ENCODE peak calls at places on chromosome 2, in seven cellular contexts. A, H, Q, E, Z, V and O are unnamed samples.

GRCh38 chr2:97796465-97797126 is 83.2 kb downstream of the ZAP70 start:
- DNase-seq in Q (no peak), A (no peak), V (no peak), H (no peak), E (no peak), Z (no peak), O (no peak)

GRCh38 chr2:136801628-136802027 is 36.3 kb downstream of the THSD7B start:
- DNase-seq in A (no peak), Q (no peak), H (no peak), E (no peak), Z (no peak), V (no peak), O (no peak)

GRCh38 chr2:22902662-22903165 is 482.3 kb upstream of the KLHL29 start:
- DNase-seq in Q (no peak), E (no peak), A (no peak), Z (no peak), V (no peak), H (no peak), O (no peak)

GRCh38 chr2:186925514-186925913 is 76.5 kb upstream of the ZSWIM2 start:
- DNase-seq in V (no peak), Q (no peak), E (no peak), Z (no peak), A (no peak), H (no peak), O (no peak)

GRCh38 chr2:52405958-52406357 is 1361.6 kb upstream of the CHAC2 start:
- DNase-seq in Z (no peak), E (no peak), H (no peak), V (no peak), A (no peak), Q (no peak), O (no peak)

GRCh38 chr2:241692448-241692847 is 5.8 kb upstream of the DTYMK start:
- DNase-seq in V (no peak), Z (peak), H (peak), Q (no peak), A (peak), E (peak), O (no peak)

GRCh38 chr2:45223531-45223930 is 214.3 kb upstream of the SIX2 start:
- DNase-seq in A (no peak), Z (no peak), V (no peak), H (no peak), E (no peak), Q (no peak), O (no peak)

GRCh38 chr2:118849226-118850170 is 2.0 kb upstream of the EN1 start:
- DNase-seq in V (no peak), Q (no peak), Z (no peak), E (no peak), H (no peak), A (no peak), O (peak)

GRCh38 chr2:240458900-240459391 is 23.5 kb downstream of the GPC1 start:
- DNase-seq in V (no peak), H (no peak), E (no peak), Q (no peak), A (no peak), Z (no peak), O (no peak)

GRCh38 chr2:235556086-235556485 is 62.2 kb downstream of the AGAP1 start:
- DNase-seq in Z (no peak), V (no peak), H (no peak), E (no peak), Q (no peak), A (no peak), O (no peak)

GRCh38 chr2:43226955-43227829 is 786 bp upstream of the ZFP36L2 start:
- DNase-seq in V (peak), H (peak), Z (peak), A (peak), E (peak), Q (no peak), O (peak)

GRCh38 chr2:43225093-43225787 is 1.2 kb downstream of the ZFP36L2 start:
- DNase-seq in V (no peak), Q (no peak), A (peak), Z (peak), H (peak), E (peak), O (peak)

GRCh38 chr2:43227830-43228280 is 1.4 kb upstream of the ZFP36L2 start:
- DNase-seq in E (no peak), V (no peak), Z (no peak), Q (no peak), H (no peak), A (no peak), O (no peak)

GRCh38 chr2:43225788-43226557 is 433 bp downstream of the ZFP36L2 start:
- DNase-seq in H (peak), E (peak), Z (peak), A (peak), Q (no peak), V (peak), O (peak)

DNA sequence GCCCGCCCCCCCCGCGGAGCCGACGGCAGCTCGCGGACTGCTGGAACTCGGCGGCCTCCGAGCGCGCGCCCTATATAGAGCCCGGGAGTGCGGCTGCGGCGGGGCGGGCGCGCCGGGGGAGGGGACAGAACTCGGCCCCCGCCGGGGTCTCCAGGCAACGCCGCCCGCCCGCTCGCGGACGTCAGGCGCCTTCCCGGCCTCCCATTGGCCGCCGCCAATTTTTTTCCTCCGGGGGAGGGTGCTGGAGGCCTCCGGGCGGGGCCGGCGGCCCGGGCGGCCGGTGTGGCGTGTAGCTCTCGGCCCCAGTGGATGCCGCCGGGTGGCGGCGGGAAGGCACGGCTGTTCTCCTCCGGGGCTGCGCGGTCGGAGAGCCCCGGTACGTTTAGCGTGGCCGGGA is at the start of gene ZFP36L2:
- DNase-seq in Z (peak), E (peak), A (peak), H (peak), V (peak), Q (no peak), O (peak)
- TF ChIP-seq CTCF in Z (no peak), E (peak), A (no peak), H (no peak), V (no peak), Q (no peak), O (no peak)

DNA sequence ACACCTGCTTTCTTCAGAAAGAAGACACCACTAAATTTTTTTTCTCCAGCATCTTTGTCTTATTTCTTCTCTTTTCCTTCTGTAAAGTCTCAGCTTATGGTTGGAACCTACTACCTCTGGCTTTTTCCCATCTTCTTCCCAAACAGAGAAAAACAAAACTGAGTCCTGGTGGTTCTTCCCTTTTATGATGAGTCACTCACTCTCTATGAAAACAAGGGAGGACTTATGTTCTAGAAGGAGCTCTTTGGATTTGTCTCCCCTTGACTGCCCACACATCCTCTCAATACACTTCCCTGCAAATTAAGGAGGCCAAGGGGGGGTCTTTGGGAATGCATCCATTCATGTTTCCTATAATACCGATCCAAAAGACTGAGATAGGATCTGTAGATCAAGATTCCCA is 22.1 kb upstream of the MEIS1 start:
- DNase-seq in V (no peak), Q (no peak), A (no peak), H (no peak), E (no peak), Z (no peak), O (no peak)
- TF ChIP-seq CTCF in V (no peak), Q (no peak), A (no peak), H (no peak), E (no peak), Z (no peak), O (no peak)

GRCh38 chr2:71484354-71484753 is 31.0 kb downstream of the DYSF start:
- DNase-seq in E (no peak), A (no peak), Q (no peak), Z (no peak), V (no peak), H (no peak), O (no peak)

GRCh38 chr2:71481111-71481510 is 27.8 kb downstream of the DYSF start:
- DNase-seq in Z (no peak), E (no peak), Q (no peak), V (no peak), A (no peak), H (no peak), O (no peak)

GRCh38 chr2:71479261-71479660 is 25.9 kb downstream of the DYSF start:
- DNase-seq in H (no peak), A (no peak), Q (no peak), Z (no peak), E (no peak), V (no peak), O (no peak)

GRCh38 chr2:71483246-71483645 is 29.9 kb downstream of the DYSF start:
- DNase-seq in H (no peak), E (no peak), V (no peak), A (no peak), Q (no peak), Z (no peak), O (no peak)

DNA sequence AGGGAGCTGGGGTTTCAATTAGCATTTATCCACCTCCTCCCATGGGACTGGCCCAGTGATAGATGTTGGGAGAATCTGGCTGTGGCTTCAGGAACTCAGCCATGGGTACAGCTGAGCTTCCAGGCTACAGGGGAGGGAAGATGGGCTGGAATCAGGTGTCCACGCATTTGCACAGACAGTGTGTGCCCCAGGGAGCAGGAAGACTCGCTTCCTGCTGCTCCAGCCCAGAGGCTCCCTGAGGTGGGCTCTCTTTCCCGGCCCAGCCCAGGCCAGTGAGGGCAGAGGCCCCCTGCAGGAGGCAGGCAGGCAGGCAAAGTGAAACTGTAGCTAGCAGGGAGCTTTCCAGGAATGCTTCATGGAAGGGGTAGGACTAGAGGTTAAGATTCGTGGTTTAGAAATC is 28.7 kb downstream of the DYSF start:
- DNase-seq in A (no peak), H (no peak), E (no peak), V (no peak), Q (no peak), Z (no peak), O (no peak)
- TF ChIP-seq CTCF in A (no peak), H (peak), E (no peak), V (no peak), Q (no peak), Z (no peak), O (peak)

GRCh38 chr2:85011747-85012146 is 40.8 kb downstream of the KCMF1 start:
- DNase-seq in Z (no peak), H (no peak), A (no peak), E (no peak), V (no peak), Q (no peak), O (no peak)
- TF ChIP-seq CTCF in Z (no peak), H (no peak), A (no peak), E (no peak), V (no peak), Q (no peak), O (no peak)

GRCh38 chr2:157302492-157303099 is 23.0 kb downstream of the ERMN start:
- DNase-seq in E (peak), H (peak), Q (peak), A (peak), Z (peak), V (peak), O (no peak)

GRCh38 chr2:157303612-157304011 is 22.0 kb downstream of the ERMN start:
- DNase-seq in A (no peak), Z (no peak), H (no peak), E (no peak), V (no peak), Q (no peak), O (no peak)

GRCh38 chr2:157304811-157305712 is 20.6 kb downstream of the ERMN start:
- DNase-seq in Z (peak), E (peak), V (no peak), H (peak), Q (no peak), A (no peak), O (no peak)

GRCh38 chr2:157305713-157306110 is 19.9 kb downstream of the ERMN start:
- DNase-seq in H (no peak), Q (no peak), A (no peak), E (no peak), Z (no peak), V (no peak), O (no peak)

GRCh38 chr2:157307021-157307420 is 18.6 kb downstream of the ERMN start:
- DNase-seq in Z (no peak), E (no peak), Q (no peak), V (no peak), A (no peak), H (peak), O (no peak)
- TF ChIP-seq CTCF in Z (peak), E (no peak), Q (peak), V (no peak), A (no peak), H (peak), O (peak)

DNA sequence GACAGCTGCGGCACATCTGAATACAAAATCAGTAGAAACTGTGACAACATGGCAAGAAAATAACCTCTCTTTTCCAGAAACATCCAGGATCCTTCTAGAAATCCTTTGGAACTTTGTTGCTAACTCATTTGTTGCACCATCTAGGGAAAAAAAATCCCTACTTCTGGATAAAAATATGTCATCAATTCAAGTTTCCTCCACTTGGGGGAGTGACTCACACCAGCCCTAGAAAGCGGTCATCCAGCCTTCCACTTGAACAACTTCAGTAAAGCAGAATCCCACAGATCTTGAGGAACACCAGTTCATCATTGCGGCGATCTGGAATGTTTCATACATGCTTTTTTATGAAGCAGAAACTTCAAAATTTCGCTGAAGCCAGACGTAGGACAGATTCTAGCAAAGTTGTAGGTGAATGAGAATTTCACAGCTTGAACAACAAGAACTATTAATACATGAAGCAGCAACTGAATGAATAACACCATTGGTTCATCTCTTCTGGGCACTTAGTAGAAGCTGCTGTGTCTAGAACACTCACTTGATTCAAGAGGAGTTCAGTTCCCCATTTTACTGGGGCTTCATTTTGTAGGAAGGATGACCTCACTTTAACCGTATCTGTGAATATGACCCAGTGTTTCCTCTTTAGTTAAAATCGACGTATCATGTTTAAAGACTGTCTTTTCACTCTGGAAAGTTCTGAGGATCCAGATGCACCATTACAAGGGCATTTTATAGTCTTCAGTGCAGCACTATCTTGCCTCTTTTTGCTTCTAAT is 48.0 kb downstream of the LRRTM1 start:
- DNase-seq in V (no peak), Z (peak), H (no peak), A (peak), E (peak), Q (no peak), O (no peak)
- TF ChIP-seq CTCF in V (no peak), Z (peak), H (no peak), A (peak), E (peak), Q (peak), O (no peak)

DNA sequence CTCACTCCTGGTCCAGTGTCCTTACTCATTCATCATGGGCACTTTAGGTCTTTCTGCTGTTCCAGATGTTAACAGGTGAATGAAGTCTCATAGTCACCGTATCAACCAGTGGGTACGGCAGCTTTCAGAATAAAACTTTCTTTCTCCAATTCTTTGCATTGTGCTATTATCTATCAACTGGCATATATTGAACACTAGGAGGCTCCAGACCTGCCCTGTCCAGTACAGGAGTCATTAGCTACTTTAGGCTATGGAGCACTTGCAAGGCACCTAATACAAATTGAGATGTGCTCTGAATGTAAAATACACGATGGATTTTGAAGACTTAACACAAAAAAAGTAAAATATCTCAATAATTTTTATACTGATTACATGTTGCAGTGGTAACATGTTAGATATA is 43.2 kb upstream of the NEB start:
- DNase-seq in H (no peak), Z (no peak), E (no peak), Q (no peak), V (no peak), A (no peak), O (no peak)
- TF ChIP-seq CTCF in H (peak), Z (no peak), E (no peak), Q (peak), V (peak), A (no peak), O (no peak)

GRCh38 chr2:16608661-16609643 is 56.7 kb downstream of the CYRIA start:
- DNase-seq in Z (peak), E (peak), Q (peak), H (peak), A (peak), V (peak), O (peak)
- TF ChIP-seq CTCF in Z (peak), E (peak), Q (peak), H (peak), A (peak), V (peak), O (peak)

DNA sequence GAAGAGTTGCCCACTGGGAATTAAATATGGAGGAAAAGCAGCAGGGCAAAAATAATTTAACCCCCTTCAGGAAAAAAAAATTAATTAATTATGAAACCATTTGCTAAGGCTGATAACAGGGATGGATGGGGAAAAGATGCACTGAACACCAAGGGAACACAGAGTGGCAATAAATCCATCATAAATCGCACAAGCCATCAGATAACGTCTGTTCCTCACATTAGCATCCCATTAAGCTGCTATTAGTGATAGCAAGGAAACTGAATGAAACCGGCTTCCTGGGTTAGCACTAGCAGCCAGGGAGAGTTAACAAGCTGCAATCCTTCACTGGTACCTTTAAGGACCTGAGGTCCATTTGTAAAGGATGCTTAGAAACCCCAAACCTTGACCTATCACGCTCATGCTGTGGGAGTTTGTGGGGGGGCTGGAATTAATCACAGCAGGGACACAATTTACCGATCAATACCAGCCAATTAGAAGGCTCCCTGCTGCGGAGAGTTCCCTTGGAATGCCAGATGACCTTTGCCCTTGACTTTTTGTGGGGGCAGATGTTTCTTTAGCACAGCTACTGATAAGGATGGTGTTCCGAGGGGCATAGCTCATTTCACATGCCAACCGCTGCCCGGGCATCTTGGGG is 175.5 kb upstream of the KLF7 start:
- DNase-seq in E (no peak), A (no peak), Q (no peak), V (no peak), Z (no peak), H (no peak), O (no peak)
- TF ChIP-seq CTCF in E (no peak), A (no peak), Q (no peak), V (no peak), Z (no peak), H (no peak), O (no peak)